ENCODE peak calls at places on chromosomes 16 and 17, in nine cellular contexts. X, B, C, G, A, H, Y, S and W are unnamed samples.

GRCh38 chr16:9048302-9048700 is 43.1 kb upstream of the HAPSTR1 start:
- DNase-seq in X (no peak), B (no peak), C (no peak), G (no peak), A (peak), H (peak), Y (no peak), S (no peak), W (no peak)

GRCh38 chr17:633133-633532 is 81.5 kb downstream of the VPS53 start:
- DNase-seq in X (no peak), B (peak), C (no peak), G (no peak), A (no peak), H (no peak), Y (no peak), S (no peak), W (no peak)

GRCh38 chr16:31032736-31033708 is at the start of gene STX4:
- DNase-seq in X (peak), B (peak), C (peak), G (peak), A (peak), H (peak), Y (peak), S (peak), W (peak)

GRCh38 chr16:67105251-67105650 is 4.5 kb upstream of the PHAF1 start:
- DNase-seq in X (no peak), B (no peak), C (no peak), G (no peak), A (no peak), H (no peak), Y (no peak), S (no peak), W (no peak)

GRCh38 chr17:19411641-19412040 is 609 bp downstream of the RNF112 start:
- DNase-seq in X (no peak), B (no peak), C (no peak), G (no peak), A (no peak), H (no peak), Y (no peak), S (no peak), W (no peak)

GRCh38 chr17:37821025-37821713 is 76.3 kb upstream of the HNF1B start:
- DNase-seq in X (no peak), B (no peak), C (no peak), G (no peak), A (peak), H (peak), Y (peak), S (no peak), W (no peak)

GRCh38 chr17:31051517-31051916 is 43.3 kb upstream of the NF1 start:
- DNase-seq in X (no peak), B (no peak), C (no peak), G (no peak), A (no peak), H (peak), Y (no peak), S (no peak), W (no peak)

GRCh38 chr16:17633146-17633966 is 162.6 kb upstream of the XYLT1 start:
- DNase-seq in X (no peak), B (no peak), C (no peak), G (no peak), A (no peak), H (peak), Y (no peak), S (no peak), W (peak)

GRCh38 chr16:1825864-1826690 is 548 bp downstream of the HAGH start:
- DNase-seq in X (no peak), B (no peak), C (peak), G (peak), A (peak), H (peak), Y (peak), S (peak), W (no peak)

GRCh38 chr17:66734544-66734943 is 100.4 kb upstream of the CACNG5 start:
- DNase-seq in X (no peak), B (no peak), C (no peak), G (no peak), A (no peak), H (no peak), Y (no peak), S (no peak), W (no peak)

GRCh38 chr17:80287806-80288579 is 27.3 kb downstream of the RNF213 start:
- DNase-seq in X (no peak), B (no peak), C (no peak), G (no peak), A (no peak), H (no peak), Y (peak), S (no peak), W (no peak)

GRCh38 chr17:58344791-58345157 is 7.2 kb downstream of the SUPT4H1 start:
- DNase-seq in X (no peak), B (no peak), C (no peak), G (peak), A (no peak), H (no peak), Y (peak), S (peak), W (no peak)

GRCh38 chr17:72373910-72374741 is 253.3 kb downstream of the SOX9 start:
- DNase-seq in X (no peak), B (no peak), C (peak), G (no peak), A (peak), H (peak), Y (no peak), S (no peak), W (no peak)

GRCh38 chr17:49333806-49334205 is 28.2 kb downstream of the ZNF652 start:
- DNase-seq in X (no peak), B (no peak), C (no peak), G (no peak), A (no peak), H (no peak), Y (no peak), S (no peak), W (no peak)

GRCh38 chr16:53056528-53056881 is 1.7 kb downstream of the CHD9 start:
- DNase-seq in X (no peak), B (no peak), C (no peak), G (no peak), A (peak), H (peak), Y (no peak), S (no peak), W (no peak)

GRCh38 chr16:77211880-77212735 is 12.9 kb downstream of the SYCE1L start:
- DNase-seq in X (peak), B (no peak), C (peak), G (peak), A (peak), H (peak), Y (peak), S (peak), W (peak)

GRCh38 chr17:57151798-57152197 is 66.8 kb downstream of the AKAP1 start:
- DNase-seq in X (no peak), B (no peak), C (no peak), G (no peak), A (no peak), H (no peak), Y (no peak), S (no peak), W (no peak)

GRCh38 chr16:13733561-13733960 is 186.4 kb upstream of the ERCC4 start:
- DNase-seq in X (no peak), B (no peak), C (no peak), G (no peak), A (no peak), H (peak), Y (peak), S (no peak), W (peak)

DNA sequence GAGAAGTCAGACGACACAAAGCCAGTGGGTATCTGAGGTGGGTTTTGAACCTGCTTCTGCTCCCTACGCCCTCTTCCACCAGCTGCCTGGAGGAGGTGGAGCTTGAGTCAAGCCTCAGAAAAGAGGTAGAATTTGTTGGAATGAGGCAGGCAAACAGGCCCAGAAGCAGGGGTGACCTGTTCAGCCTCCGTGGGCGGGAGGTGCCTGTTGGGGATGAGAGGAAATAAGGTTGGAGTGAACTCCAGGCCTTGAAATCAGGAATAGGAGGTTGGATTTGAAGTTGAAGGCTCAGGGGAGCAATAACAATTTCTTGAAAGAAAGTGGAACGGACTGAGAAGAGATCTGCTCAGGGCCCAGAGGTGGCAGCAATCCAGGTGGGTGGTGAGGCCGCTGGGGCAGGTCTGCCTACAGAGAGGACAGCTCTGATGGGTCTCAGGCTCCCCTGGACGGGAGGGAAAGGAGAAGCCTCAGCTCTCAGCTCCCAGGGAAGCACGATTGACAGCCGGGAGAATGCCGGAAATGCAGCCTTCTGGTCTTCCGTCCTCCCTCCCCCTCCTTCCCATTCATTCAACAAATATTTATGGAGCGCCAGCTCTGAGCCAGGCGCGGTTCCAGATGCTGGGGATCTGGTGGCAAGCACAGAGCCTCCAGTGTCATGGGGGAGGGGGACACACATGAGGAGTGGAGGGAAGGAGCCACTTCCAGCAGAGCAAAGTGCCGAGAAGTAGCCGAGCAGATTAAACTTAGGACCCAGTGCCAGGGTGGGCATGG is 61.9 kb upstream of the CIBAR2 start:
- DNase-seq in X (no peak), B (peak), C (peak), G (no peak), A (peak), H (peak), Y (no peak), S (no peak), W (no peak)
- H3K4me3 ChIP-seq in X (no peak), B (peak), C (no peak), G (no peak), A (no peak), H (peak), Y (no peak), S (no peak), W (no peak)

GRCh38 chr17:78051186-78051972 is 77.2 kb downstream of the TMC6 start:
- DNase-seq in X (no peak), B (no peak), C (no peak), G (no peak), A (no peak), H (no peak), Y (no peak), S (no peak), W (no peak)

GRCh38 chr17:78053777-78054468 is 74.6 kb downstream of the TMC6 start:
- DNase-seq in X (no peak), B (no peak), C (no peak), G (no peak), A (no peak), H (no peak), Y (no peak), S (no peak), W (no peak)

GRCh38 chr17:78058581-78058980 is 70.0 kb downstream of the TMC6 start:
- DNase-seq in X (no peak), B (no peak), C (no peak), G (no peak), A (no peak), H (no peak), Y (no peak), S (no peak), W (no peak)

GRCh38 chr17:78058001-78058400 is 70.6 kb downstream of the TMC6 start:
- DNase-seq in X (no peak), B (no peak), C (no peak), G (no peak), A (no peak), H (no peak), Y (no peak), S (no peak), W (no peak)

GRCh38 chr17:78057113-78057740 is 71.3 kb downstream of the TMC6 start:
- DNase-seq in X (no peak), B (no peak), C (no peak), G (no peak), A (no peak), H (no peak), Y (no peak), S (no peak), W (no peak)
- H3K4me3 ChIP-seq in X (no peak), B (no peak), C (no peak), G (no peak), A (no peak), H (no peak), Y (no peak), S (no peak), W (no peak)

GRCh38 chr17:77580956-77581355 is 377.5 kb upstream of the TNRC6C start:
- DNase-seq in X (no peak), B (no peak), C (no peak), G (peak), A (no peak), H (no peak), Y (no peak), S (no peak), W (no peak)
- H3K4me3 ChIP-seq in X (no peak), B (no peak), C (no peak), G (no peak), A (no peak), H (no peak), Y (no peak), S (no peak), W (no peak)

GRCh38 chr16:73060216-73060615 is 12.3 kb upstream of the ZFHX3 start:
- DNase-seq in X (no peak), B (no peak), C (no peak), G (no peak), A (no peak), H (no peak), Y (no peak), S (no peak), W (no peak)
- H3K4me3 ChIP-seq in X (no peak), B (no peak), C (no peak), G (peak), A (no peak), H (peak), Y (no peak), S (no peak), W (no peak)

GRCh38 chr16:71337631-71338030 is 20.9 kb upstream of the CALB2 start:
- DNase-seq in X (no peak), B (no peak), C (no peak), G (no peak), A (no peak), H (no peak), Y (no peak), S (no peak), W (no peak)

GRCh38 chr16:71338193-71338592 is 20.3 kb upstream of the CALB2 start:
- DNase-seq in X (no peak), B (no peak), C (no peak), G (no peak), A (no peak), H (no peak), Y (no peak), S (no peak), W (no peak)

GRCh38 chr16:71340406-71340805 is 18.1 kb upstream of the CALB2 start:
- DNase-seq in X (no peak), B (no peak), C (no peak), G (no peak), A (no peak), H (no peak), Y (no peak), S (no peak), W (no peak)

GRCh38 chr16:71339481-71340171 is 18.9 kb upstream of the CALB2 start:
- DNase-seq in X (no peak), B (no peak), C (no peak), G (no peak), A (no peak), H (no peak), Y (no peak), S (no peak), W (no peak)

GRCh38 chr16:71338632-71339031 is 19.9 kb upstream of the CALB2 start:
- DNase-seq in X (no peak), B (no peak), C (no peak), G (no peak), A (no peak), H (no peak), Y (no peak), S (no peak), W (no peak)
- H3K4me3 ChIP-seq in X (no peak), B (no peak), C (no peak), G (no peak), A (no peak), H (no peak), Y (no peak), S (no peak), W (no peak)

DNA sequence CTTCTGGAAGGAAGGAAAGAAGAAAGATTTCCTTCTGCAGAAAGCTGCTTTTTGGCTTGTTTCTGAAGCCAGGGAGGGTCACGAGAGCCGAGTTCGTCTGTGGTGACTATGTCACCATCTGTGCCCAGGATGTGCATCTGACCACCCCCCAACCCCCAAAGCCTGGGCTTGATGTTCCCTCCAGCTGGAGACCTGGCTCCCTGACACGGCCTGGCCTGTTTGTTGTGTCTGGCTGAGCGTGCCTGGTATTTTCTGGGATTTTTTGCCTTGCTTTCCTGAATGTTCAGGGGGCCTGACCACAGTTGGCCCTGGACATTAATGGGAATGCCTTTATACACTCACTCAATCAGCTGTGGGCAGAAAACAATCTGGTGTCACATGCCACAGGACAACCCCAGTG is 38.9 kb downstream of the LGALS9 start:
- DNase-seq in X (no peak), B (no peak), C (no peak), G (peak), A (no peak), H (no peak), Y (no peak), S (no peak), W (no peak)
- H3K4me3 ChIP-seq in X (no peak), B (no peak), C (no peak), G (no peak), A (no peak), H (no peak), Y (no peak), S (no peak), W (no peak)

GRCh38 chr17:42548993-42549755 is 3.5 kb upstream of the HSD17B1 start:
- DNase-seq in X (no peak), B (no peak), C (no peak), G (no peak), A (no peak), H (no peak), Y (no peak), S (no peak), W (no peak)

GRCh38 chr17:42544874-42545283 is 7.8 kb upstream of the HSD17B1 start:
- DNase-seq in X (no peak), B (no peak), C (no peak), G (no peak), A (no peak), H (no peak), Y (no peak), S (no peak), W (no peak)

GRCh38 chr17:42547001-42547461 is 5.7 kb upstream of the HSD17B1 start:
- DNase-seq in X (no peak), B (no peak), C (no peak), G (no peak), A (no peak), H (no peak), Y (no peak), S (no peak), W (no peak)

GRCh38 chr17:42548070-42548837 is 4.5 kb upstream of the HSD17B1 start:
- DNase-seq in X (peak), B (no peak), C (peak), G (peak), A (peak), H (peak), Y (peak), S (no peak), W (peak)

DNA sequence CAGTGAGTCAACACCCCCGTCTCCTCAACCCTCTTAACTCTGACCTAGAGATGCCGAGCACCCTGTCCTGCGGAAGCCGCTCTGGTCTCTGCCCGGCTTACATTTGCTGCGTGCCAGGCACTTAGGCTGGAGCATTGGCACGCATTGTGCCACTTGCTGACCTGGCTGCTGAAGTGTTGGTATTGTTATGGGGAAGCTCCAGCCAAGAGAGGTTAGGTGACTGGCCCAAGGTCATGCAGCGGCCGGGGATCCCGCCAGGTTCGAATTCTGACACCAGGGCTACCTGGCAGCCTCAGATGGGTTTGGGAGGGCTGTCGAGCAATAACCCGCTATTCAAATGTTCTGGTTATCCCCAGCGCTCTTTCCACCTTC is 5.0 kb upstream of the HSD17B1 start:
- DNase-seq in X (no peak), B (no peak), C (no peak), G (no peak), A (no peak), H (no peak), Y (no peak), S (no peak), W (no peak)
- H3K4me3 ChIP-seq in X (no peak), B (no peak), C (no peak), G (peak), A (no peak), H (no peak), Y (peak), S (no peak), W (no peak)

GRCh38 chr17:2947996-2948550 is 115.3 kb downstream of the OR1D5 start:
- DNase-seq in X (no peak), B (no peak), C (no peak), G (peak), A (no peak), H (no peak), Y (no peak), S (no peak), W (no peak)
- H3K4me3 ChIP-seq in X (no peak), B (no peak), C (no peak), G (no peak), A (no peak), H (no peak), Y (no peak), S (no peak), W (no peak)

DNA sequence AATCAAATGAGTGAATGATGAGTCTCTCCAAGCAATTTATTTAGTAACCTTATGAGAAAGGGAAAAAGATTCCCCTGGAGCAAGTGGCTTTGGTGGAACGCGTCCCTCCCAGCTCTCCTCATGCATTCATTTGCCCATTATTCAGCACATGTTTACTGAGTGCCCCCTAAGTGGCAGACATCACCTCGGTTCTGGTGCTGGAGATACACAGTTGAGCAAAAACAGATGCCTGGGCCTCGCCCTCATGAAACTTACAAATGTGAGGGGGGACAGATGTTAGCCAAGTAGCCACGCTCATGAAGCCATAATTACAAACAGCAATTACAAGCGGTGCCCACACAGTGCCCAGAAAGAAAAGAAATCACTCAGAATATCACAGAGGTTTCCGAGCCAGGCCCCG is 45.1 kb upstream of the CIBAR2 start:
- DNase-seq in X (no peak), B (no peak), C (no peak), G (no peak), A (no peak), H (no peak), Y (no peak), S (no peak), W (no peak)
- H3K4me3 ChIP-seq in X (no peak), B (no peak), C (no peak), G (no peak), A (no peak), H (no peak), Y (no peak), S (no peak), W (no peak)